ENCODE peak calls at places on chromosomes 12 and 14, in ten cellular contexts. G, I, S, R, T, E, U, D, K and Z are unnamed samples.

GRCh38 chr12:10636611-10637010 is 23.2 kb upstream of the MAGOHB start:
- DNase-seq in G (no peak), I (no peak), S (no peak), R (no peak), T (no peak), E (no peak), U (no peak), D (no peak), K (no peak), Z (no peak)

GRCh38 chr12:25838007-25838406 is 120.5 kb upstream of the RASSF8 start:
- DNase-seq in G (no peak), I (no peak), S (no peak), R (no peak), T (no peak), E (no peak), U (no peak), D (no peak), K (no peak), Z (no peak)

GRCh38 chr12:121805800-121806555 is 2.2 kb downstream of the SETD1B start:
- DNase-seq in G (no peak), I (no peak), S (no peak), R (no peak), T (no peak), E (no peak), U (no peak), D (peak; percentile 23), K (no peak), Z (no peak)

GRCh38 chr12:108914031-108914630 is 34.2 kb downstream of the DAO start:
- DNase-seq in G (no peak), I (no peak), S (no peak), R (no peak), T (peak; percentile 3), E (no peak), U (peak; percentile 60), D (no peak), K (peak; percentile 59), Z (no peak)

GRCh38 chr12:121810833-121811433 is 7.1 kb downstream of the SETD1B start:
- DNase-seq in G (no peak), I (no peak), S (no peak), R (no peak), T (no peak), E (no peak), U (no peak), D (no peak), K (no peak), Z (no peak)

GRCh38 chr14:26008290-26008689 is 589.5 kb downstream of the NOVA1 start:
- DNase-seq in G (no peak), I (no peak), S (no peak), R (no peak), T (no peak), E (no peak), U (no peak), D (no peak), K (no peak), Z (peak; percentile 75)

GRCh38 chr14:104267895-104268294 is 129.5 kb downstream of the KIF26A start:
- DNase-seq in G (no peak), I (no peak), S (no peak), R (no peak), T (no peak), E (no peak), U (no peak), D (peak; percentile 3), K (no peak), Z (peak; percentile 36)

GRCh38 chr14:95092723-95093122 is 64.6 kb downstream of the DICER1 start:
- DNase-seq in G (no peak), I (no peak), S (no peak), R (no peak), T (no peak), E (no peak), U (no peak), D (no peak), K (no peak), Z (no peak)

GRCh38 chr12:15583804-15584203 is 205.4 kb downstream of the EPS8 start:
- DNase-seq in G (no peak), I (no peak), S (no peak), R (no peak), T (no peak), E (no peak), U (no peak), D (no peak), K (no peak), Z (peak; percentile 62)

GRCh38 chr12:4448376-4448775 is 2.8 kb upstream of the FGF6 start:
- DNase-seq in G (no peak), I (no peak), S (no peak), R (no peak), T (no peak), E (no peak), U (no peak), D (no peak), K (no peak), Z (no peak)

GRCh38 chr14:96083667-96084320 is 44.6 kb downstream of the C14orf132 start:
- DNase-seq in G (no peak), I (no peak), S (peak; percentile 71), R (no peak), T (no peak), E (no peak), U (no peak), D (no peak), K (peak; percentile 31), Z (no peak)

GRCh38 chr12:30913323-30913722 is 13.2 kb upstream of the TSPAN11 start:
- DNase-seq in G (no peak), I (no peak), S (no peak), R (no peak), T (no peak), E (no peak), U (no peak), D (no peak), K (no peak), Z (no peak)

GRCh38 chr14:79544671-79545070 is 666.6 kb downstream of the DIO2 start:
- DNase-seq in G (no peak), I (peak; percentile 95), S (no peak), R (no peak), T (peak; percentile 98), E (no peak), U (no peak), D (no peak), K (no peak), Z (no peak)

GRCh38 chr12:42447371-42447786 is 121.4 kb downstream of the PPHLN1 start:
- DNase-seq in G (no peak), I (no peak), S (no peak), R (no peak), T (peak; percentile 49), E (no peak), U (no peak), D (no peak), K (no peak), Z (no peak)

GRCh38 chr12:31231611-31232360 is 94.2 kb downstream of the SINHCAF start:
- DNase-seq in G (no peak), I (no peak), S (no peak), R (no peak), T (no peak), E (no peak), U (no peak), D (no peak), K (no peak), Z (peak; percentile 65)

GRCh38 chr12:23757541-23757962 is 191.9 kb downstream of the SOX5 start:
- DNase-seq in G (no peak), I (no peak), S (no peak), R (no peak), T (peak; percentile 1), E (no peak), U (no peak), D (no peak), K (no peak), Z (no peak)
- H3K27ac ChIP-seq in G (no peak overlapping the region), I (no peak overlapping the region), S (no peak overlapping the region), R (no peak overlapping the region), T (no peak overlapping the region), E (no peak overlapping the region), U (no peak overlapping the region), D (no peak overlapping the region), K (no peak overlapping the region), Z (peak overlapping the region; percentile 97)

DNA sequence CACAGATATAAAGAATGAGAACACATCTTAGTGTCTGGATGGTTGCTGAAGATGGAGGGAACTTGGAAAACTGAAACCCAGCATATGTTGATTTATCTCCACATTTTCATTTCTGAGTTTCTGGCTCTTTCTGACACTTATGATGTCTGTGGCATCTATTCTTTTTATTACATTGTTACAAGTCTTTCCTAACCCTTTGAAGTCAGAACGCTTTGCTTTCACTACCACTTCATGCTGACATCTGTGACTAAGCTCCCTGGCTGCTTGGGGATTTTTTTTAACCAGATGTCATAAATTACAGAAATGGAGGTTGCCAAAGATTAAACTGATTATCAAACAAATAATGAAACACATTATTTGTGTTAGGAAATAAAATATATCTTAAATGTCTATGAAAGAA is 188.7 kb downstream of the KITLG start:
- DNase-seq in G (no peak), I (peak; percentile 88), S (peak; percentile 36), R (peak; percentile 10), T (peak; percentile 88), E (no peak), U (no peak), D (no peak), K (no peak), Z (no peak)
- TF ChIP-seq CTCF in G (no peak), I (no peak), S (no peak), R (no peak), T (no peak), E (no peak), U (no peak), D (no peak), K (no peak), Z (no peak)

GRCh38 chr14:85532570-85532969 is 2.6 kb downstream of the FLRT2 start:
- DNase-seq in G (no peak), I (no peak), S (no peak), R (no peak), T (no peak), E (no peak), U (no peak), D (no peak), K (no peak), Z (peak; percentile 43)
- H3K27ac ChIP-seq in G (peak overlapping the region; percentile 83), I (peak overlapping the region; percentile 47), S (peak overlapping the region; percentile 99), R (peak overlapping the region; percentile 86), T (no peak overlapping the region), E (peak overlapping the region; percentile 63), U (peak overlapping the region; percentile 77), D (peak overlapping the region; percentile 67), K (peak overlapping the region; percentile 76), Z (no peak overlapping the region)

GRCh38 chr12:49019120-49019430 is 499 bp upstream of the PRKAG1 start:
- DNase-seq in G (no peak), I (no peak), S (no peak), R (no peak), T (no peak), E (no peak), U (no peak), D (no peak), K (no peak), Z (no peak)

GRCh38 chr12:49020441-49020840 is 1.9 kb upstream of the PRKAG1 start:
- DNase-seq in G (peak; percentile 52), I (no peak), S (no peak), R (no peak), T (no peak), E (no peak), U (no peak), D (no peak), K (no peak), Z (no peak)

GRCh38 chr12:49018282-49019119 is at the start of gene PRKAG1:
- DNase-seq in G (peak; percentile 98), I (peak; percentile 97), S (peak; percentile 99), R (peak; percentile 98), T (peak; percentile 91), E (peak; percentile 96), U (peak; percentile 97), D (peak; percentile 95), K (peak; percentile 96), Z (peak; percentile 100)

GRCh38 chr12:49021292-49021915 is 2.8 kb upstream of the PRKAG1 start:
- DNase-seq in G (peak; percentile 46), I (no peak), S (no peak), R (no peak), T (no peak), E (no peak), U (no peak), D (no peak), K (no peak), Z (no peak)

GRCh38 chr12:49019435-49020317 is 1.1 kb upstream of the PRKAG1 start:
- DNase-seq in G (peak; percentile 49), I (peak; percentile 23), S (peak; percentile 50), R (peak; percentile 92), T (no peak), E (no peak), U (no peak), D (no peak), K (no peak), Z (peak; percentile 87)
- TF ChIP-seq CTCF in G (no peak), I (peak; percentile 41), S (peak; percentile 15), R (peak; percentile 36), T (no peak), E (no peak), U (peak; percentile 24), D (no peak), K (no peak), Z (peak; percentile 63)